ENCODE peak calls at places on chromosome 9, in ten cellular contexts. One of them, this sample, is unnamed.

GRCh38 chr9:115847245-115847644 is 306.3 kb upstream of the PAPPA start:
- DNase-seq in germinal center: no peak
- DNase-seq in activated CD4-positive, alpha-beta memory T cell treated with anti-CD3 and anti-CD28 coated beads for 36 hours: no peak
- DNase-seq in COR-L47: no peak
- DNase-seq in NCI-H510A: no peak
- DNase-seq in BE2C: no peak
- DNase-seq in cardiac muscle cell: no peak
- DNase-seq in esophagus squamous epithelium: no peak
- DNase-seq in hippocampal formation: no peak
- DNase-seq in HFFc6: peak
- DNase-seq in this sample: no peak

GRCh38 chr9:1096155-1096964 is 46.2 kb downstream of the DMRT2 start:
- DNase-seq in activated CD4-positive, alpha-beta memory T cell treated with anti-CD3 and anti-CD28 coated beads for 36 hours: no peak
- DNase-seq in hippocampal formation: no peak
- DNase-seq in germinal center: no peak
- DNase-seq in HFFc6: no peak
- DNase-seq in esophagus squamous epithelium: no peak
- DNase-seq in COR-L47: no peak
- DNase-seq in cardiac muscle cell: no peak
- DNase-seq in BE2C: no peak
- DNase-seq in NCI-H510A: no peak
- DNase-seq in this sample: no peak

GRCh38 chr9:109098221-109098959 is 21.4 kb downstream of the TMEM245 start:
- DNase-seq in esophagus squamous epithelium: no peak
- DNase-seq in cardiac muscle cell: peak
- DNase-seq in BE2C: peak
- DNase-seq in HFFc6: peak
- DNase-seq in NCI-H510A: no peak
- DNase-seq in COR-L47: peak
- DNase-seq in activated CD4-positive, alpha-beta memory T cell treated with anti-CD3 and anti-CD28 coated beads for 36 hours: no peak
- DNase-seq in hippocampal formation: peak
- DNase-seq in germinal center: no peak
- DNase-seq in this sample: no peak

GRCh38 chr9:20408513-20408912 is 213.8 kb downstream of the MLLT3 start:
- DNase-seq in COR-L47: no peak
- DNase-seq in HFFc6: no peak
- DNase-seq in BE2C: no peak
- DNase-seq in esophagus squamous epithelium: no peak
- DNase-seq in hippocampal formation: no peak
- DNase-seq in germinal center: no peak
- DNase-seq in NCI-H510A: no peak
- DNase-seq in cardiac muscle cell: no peak
- DNase-seq in activated CD4-positive, alpha-beta memory T cell treated with anti-CD3 and anti-CD28 coated beads for 36 hours: no peak
- DNase-seq in this sample: no peak

GRCh38 chr9:135544981-135545635 is 818 bp upstream of the OBP2A start:
- DNase-seq in cardiac muscle cell: no peak
- DNase-seq in hippocampal formation: no peak
- DNase-seq in COR-L47: no peak
- DNase-seq in HFFc6: no peak
- DNase-seq in BE2C: no peak
- DNase-seq in NCI-H510A: no peak
- DNase-seq in germinal center: no peak
- DNase-seq in esophagus squamous epithelium: no peak
- DNase-seq in activated CD4-positive, alpha-beta memory T cell treated with anti-CD3 and anti-CD28 coated beads for 36 hours: no peak
- DNase-seq in this sample: no peak

GRCh38 chr9:124180557-124180956 is 77.2 kb upstream of the NEK6 start:
- DNase-seq in esophagus squamous epithelium: no peak
- DNase-seq in HFFc6: peak
- DNase-seq in COR-L47: peak
- DNase-seq in BE2C: peak
- DNase-seq in NCI-H510A: no peak
- DNase-seq in hippocampal formation: peak
- DNase-seq in germinal center: no peak
- DNase-seq in cardiac muscle cell: peak
- DNase-seq in activated CD4-positive, alpha-beta memory T cell treated with anti-CD3 and anti-CD28 coated beads for 36 hours: no peak
- DNase-seq in this sample: no peak

GRCh38 chr9:127424669-127424986 is 446 bp downstream of the ZNF79 start:
- DNase-seq in COR-L47: peak
- DNase-seq in activated CD4-positive, alpha-beta memory T cell treated with anti-CD3 and anti-CD28 coated beads for 36 hours: peak
- DNase-seq in germinal center: no peak
- DNase-seq in hippocampal formation: no peak
- DNase-seq in esophagus squamous epithelium: no peak
- DNase-seq in BE2C: no peak
- DNase-seq in NCI-H510A: no peak
- DNase-seq in cardiac muscle cell: no peak
- DNase-seq in HFFc6: no peak
- DNase-seq in this sample: no peak

GRCh38 chr9:136049451-136050265 is 45.4 kb downstream of the NACC2 start:
- DNase-seq in germinal center: no peak
- DNase-seq in esophagus squamous epithelium: no peak
- DNase-seq in BE2C: peak
- DNase-seq in cardiac muscle cell: no peak
- DNase-seq in hippocampal formation: no peak
- DNase-seq in activated CD4-positive, alpha-beta memory T cell treated with anti-CD3 and anti-CD28 coated beads for 36 hours: no peak
- DNase-seq in NCI-H510A: no peak
- DNase-seq in COR-L47: no peak
- DNase-seq in HFFc6: no peak
- DNase-seq in this sample: no peak

GRCh38 chr9:137853392-137853995 is 24.1 kb upstream of the CACNA1B start:
- DNase-seq in hippocampal formation: no peak
- DNase-seq in BE2C: no peak
- DNase-seq in activated CD4-positive, alpha-beta memory T cell treated with anti-CD3 and anti-CD28 coated beads for 36 hours: no peak
- DNase-seq in HFFc6: no peak
- DNase-seq in esophagus squamous epithelium: no peak
- DNase-seq in COR-L47: no peak
- DNase-seq in germinal center: no peak
- DNase-seq in cardiac muscle cell: no peak
- DNase-seq in NCI-H510A: no peak
- DNase-seq in this sample: no peak

GRCh38 chr9:84993105-84993504 is 323.6 kb downstream of the NTRK2 start:
- DNase-seq in germinal center: no peak
- DNase-seq in COR-L47: no peak
- DNase-seq in hippocampal formation: no peak
- DNase-seq in HFFc6: no peak
- DNase-seq in BE2C: no peak
- DNase-seq in cardiac muscle cell: no peak
- DNase-seq in esophagus squamous epithelium: no peak
- DNase-seq in activated CD4-positive, alpha-beta memory T cell treated with anti-CD3 and anti-CD28 coated beads for 36 hours: no peak
- DNase-seq in NCI-H510A: no peak
- DNase-seq in this sample: no peak

GRCh38 chr9:100359057-100359456 is 6.3 kb upstream of the TEX10 start:
- DNase-seq in activated CD4-positive, alpha-beta memory T cell treated with anti-CD3 and anti-CD28 coated beads for 36 hours: no peak
- DNase-seq in NCI-H510A: no peak
- DNase-seq in HFFc6: no peak
- DNase-seq in COR-L47: no peak
- DNase-seq in BE2C: no peak
- DNase-seq in cardiac muscle cell: no peak
- DNase-seq in esophagus squamous epithelium: no peak
- DNase-seq in hippocampal formation: no peak
- DNase-seq in germinal center: no peak
- DNase-seq in this sample: no peak

GRCh38 chr9:13845460-13845859 is 468.5 kb downstream of the NFIB start:
- DNase-seq in esophagus squamous epithelium: no peak
- DNase-seq in hippocampal formation: no peak
- DNase-seq in COR-L47: no peak
- DNase-seq in germinal center: no peak
- DNase-seq in NCI-H510A: no peak
- DNase-seq in cardiac muscle cell: no peak
- DNase-seq in HFFc6: peak
- DNase-seq in activated CD4-positive, alpha-beta memory T cell treated with anti-CD3 and anti-CD28 coated beads for 36 hours: no peak
- DNase-seq in BE2C: no peak
- DNase-seq in this sample: no peak

GRCh38 chr9:106287108-106287631 is 575.8 kb upstream of the ZNF462 start:
- DNase-seq in hippocampal formation: peak
- DNase-seq in HFFc6: no peak
- DNase-seq in COR-L47: no peak
- DNase-seq in NCI-H510A: no peak
- DNase-seq in BE2C: peak
- DNase-seq in germinal center: no peak
- DNase-seq in activated CD4-positive, alpha-beta memory T cell treated with anti-CD3 and anti-CD28 coated beads for 36 hours: no peak
- DNase-seq in cardiac muscle cell: no peak
- DNase-seq in esophagus squamous epithelium: no peak
- DNase-seq in this sample: no peak

GRCh38 chr9:129270205-129270604 is 92.1 kb upstream of the IER5L start:
- DNase-seq in germinal center: peak
- DNase-seq in BE2C: no peak
- DNase-seq in NCI-H510A: no peak
- DNase-seq in esophagus squamous epithelium: no peak
- DNase-seq in HFFc6: no peak
- DNase-seq in COR-L47: no peak
- DNase-seq in hippocampal formation: no peak
- DNase-seq in cardiac muscle cell: no peak
- DNase-seq in activated CD4-positive, alpha-beta memory T cell treated with anti-CD3 and anti-CD28 coated beads for 36 hours: peak
- DNase-seq in this sample: no peak

GRCh38 chr9:78109075-78109474 is 77.5 kb upstream of the GNAQ start:
- DNase-seq in esophagus squamous epithelium: no peak
- DNase-seq in NCI-H510A: no peak
- DNase-seq in activated CD4-positive, alpha-beta memory T cell treated with anti-CD3 and anti-CD28 coated beads for 36 hours: no peak
- DNase-seq in BE2C: no peak
- DNase-seq in germinal center: no peak
- DNase-seq in HFFc6: no peak
- DNase-seq in hippocampal formation: no peak
- DNase-seq in COR-L47: no peak
- DNase-seq in cardiac muscle cell: no peak
- DNase-seq in this sample: no peak

GRCh38 chr9:6759114-6759977 is 1.6 kb downstream of the KDM4C start:
- DNase-seq in activated CD4-positive, alpha-beta memory T cell treated with anti-CD3 and anti-CD28 coated beads for 36 hours: peak
- DNase-seq in COR-L47: no peak
- DNase-seq in germinal center: peak
- DNase-seq in esophagus squamous epithelium: no peak
- DNase-seq in HFFc6: peak
- DNase-seq in NCI-H510A: no peak
- DNase-seq in cardiac muscle cell: no peak
- DNase-seq in BE2C: no peak
- DNase-seq in hippocampal formation: no peak
- DNase-seq in this sample: no peak

GRCh38 chr9:132207187-132207586 is 45.3 kb downstream of the NTNG2 start:
- DNase-seq in NCI-H510A: no peak
- DNase-seq in cardiac muscle cell: no peak
- DNase-seq in HFFc6: no peak
- DNase-seq in activated CD4-positive, alpha-beta memory T cell treated with anti-CD3 and anti-CD28 coated beads for 36 hours: no peak
- DNase-seq in BE2C: no peak
- DNase-seq in germinal center: no peak
- DNase-seq in COR-L47: no peak
- DNase-seq in hippocampal formation: no peak
- DNase-seq in esophagus squamous epithelium: no peak
- DNase-seq in this sample: no peak

GRCh38 chr9:124762633-124763032 is 8.5 kb downstream of the NR6A1 start:
- DNase-seq in HFFc6: no peak
- DNase-seq in hippocampal formation: no peak
- DNase-seq in BE2C: no peak
- DNase-seq in activated CD4-positive, alpha-beta memory T cell treated with anti-CD3 and anti-CD28 coated beads for 36 hours: no peak
- DNase-seq in esophagus squamous epithelium: no peak
- DNase-seq in germinal center: no peak
- DNase-seq in NCI-H510A: no peak
- DNase-seq in cardiac muscle cell: no peak
- DNase-seq in COR-L47: no peak
- DNase-seq in this sample: no peak

GRCh38 chr9:126218726-126219125 is 107.9 kb upstream of the MVB12B start:
- DNase-seq in BE2C: no peak
- DNase-seq in germinal center: no peak
- DNase-seq in hippocampal formation: no peak
- DNase-seq in COR-L47: no peak
- DNase-seq in HFFc6: no peak
- DNase-seq in cardiac muscle cell: no peak
- DNase-seq in activated CD4-positive, alpha-beta memory T cell treated with anti-CD3 and anti-CD28 coated beads for 36 hours: no peak
- DNase-seq in esophagus squamous epithelium: no peak
- DNase-seq in NCI-H510A: no peak
- DNase-seq in this sample: no peak

GRCh38 chr9:103997861-103998370 is 96.2 kb upstream of the SMC2 start:
- DNase-seq in activated CD4-positive, alpha-beta memory T cell treated with anti-CD3 and anti-CD28 coated beads for 36 hours: no peak
- DNase-seq in BE2C: no peak
- DNase-seq in HFFc6: no peak
- DNase-seq in cardiac muscle cell: no peak
- DNase-seq in hippocampal formation: no peak
- DNase-seq in COR-L47: no peak
- DNase-seq in NCI-H510A: no peak
- DNase-seq in germinal center: no peak
- DNase-seq in esophagus squamous epithelium: no peak
- DNase-seq in this sample: no peak

GRCh38 chr9:17535176-17535575 is 43.7 kb upstream of the SH3GL2 start:
- DNase-seq in cardiac muscle cell: no peak
- DNase-seq in hippocampal formation: no peak
- DNase-seq in BE2C: no peak
- DNase-seq in HFFc6: no peak
- DNase-seq in esophagus squamous epithelium: no peak
- DNase-seq in COR-L47: no peak
- DNase-seq in germinal center: no peak
- DNase-seq in NCI-H510A: no peak
- DNase-seq in activated CD4-positive, alpha-beta memory T cell treated with anti-CD3 and anti-CD28 coated beads for 36 hours: no peak
- DNase-seq in this sample: no peak

GRCh38 chr9:131539223-131539923 is 6.0 kb upstream of the PRRT1B start:
- DNase-seq in BE2C: no peak
- DNase-seq in esophagus squamous epithelium: no peak
- DNase-seq in cardiac muscle cell: no peak
- DNase-seq in HFFc6: no peak
- DNase-seq in germinal center: no peak
- DNase-seq in COR-L47: no peak
- DNase-seq in activated CD4-positive, alpha-beta memory T cell treated with anti-CD3 and anti-CD28 coated beads for 36 hours: peak
- DNase-seq in hippocampal formation: no peak
- DNase-seq in NCI-H510A: no peak
- DNase-seq in this sample: no peak

GRCh38 chr9:129551393-129551973 is 69.4 kb downstream of the C9orf50 start:
- DNase-seq in germinal center: no peak
- DNase-seq in hippocampal formation: no peak
- DNase-seq in BE2C: no peak
- DNase-seq in COR-L47: no peak
- DNase-seq in cardiac muscle cell: no peak
- DNase-seq in esophagus squamous epithelium: no peak
- DNase-seq in NCI-H510A: no peak
- DNase-seq in activated CD4-positive, alpha-beta memory T cell treated with anti-CD3 and anti-CD28 coated beads for 36 hours: no peak
- DNase-seq in HFFc6: no peak
- DNase-seq in this sample: no peak

GRCh38 chr9:91131433-91131839 is 230.3 kb downstream of the AUH start:
- DNase-seq in germinal center: no peak
- DNase-seq in BE2C: no peak
- DNase-seq in hippocampal formation: no peak
- DNase-seq in cardiac muscle cell: no peak
- DNase-seq in esophagus squamous epithelium: no peak
- DNase-seq in HFFc6: peak
- DNase-seq in activated CD4-positive, alpha-beta memory T cell treated with anti-CD3 and anti-CD28 coated beads for 36 hours: peak
- DNase-seq in COR-L47: no peak
- DNase-seq in NCI-H510A: no peak
- DNase-seq in this sample: no peak

GRCh38 chr9:32399110-32399815 is 14.8 kb downstream of the ACO1 start:
- DNase-seq in BE2C: no peak
- DNase-seq in esophagus squamous epithelium: no peak
- DNase-seq in germinal center: no peak
- DNase-seq in activated CD4-positive, alpha-beta memory T cell treated with anti-CD3 and anti-CD28 coated beads for 36 hours: no peak
- DNase-seq in COR-L47: no peak
- DNase-seq in NCI-H510A: no peak
- DNase-seq in hippocampal formation: no peak
- DNase-seq in cardiac muscle cell: no peak
- DNase-seq in HFFc6: no peak
- DNase-seq in this sample: no peak

GRCh38 chr9:95626885-95627558 is 110.3 kb upstream of the PTCH1 start:
- DNase-seq in COR-L47: no peak
- DNase-seq in HFFc6: no peak
- DNase-seq in esophagus squamous epithelium: no peak
- DNase-seq in activated CD4-positive, alpha-beta memory T cell treated with anti-CD3 and anti-CD28 coated beads for 36 hours: peak
- DNase-seq in cardiac muscle cell: no peak
- DNase-seq in NCI-H510A: no peak
- DNase-seq in germinal center: no peak
- DNase-seq in BE2C: no peak
- DNase-seq in hippocampal formation: no peak
- DNase-seq in this sample: no peak

GRCh38 chr9:133005221-133005760 is 25.5 kb upstream of the GTF3C5 start:
- DNase-seq in hippocampal formation: no peak
- DNase-seq in BE2C: no peak
- DNase-seq in HFFc6: no peak
- DNase-seq in cardiac muscle cell: no peak
- DNase-seq in esophagus squamous epithelium: no peak
- DNase-seq in germinal center: no peak
- DNase-seq in activated CD4-positive, alpha-beta memory T cell treated with anti-CD3 and anti-CD28 coated beads for 36 hours: no peak
- DNase-seq in NCI-H510A: no peak
- DNase-seq in COR-L47: no peak
- DNase-seq in this sample: no peak

GRCh38 chr9:89564257-89564878 is 40.4 kb upstream of the GADD45G start:
- DNase-seq in hippocampal formation: no peak
- DNase-seq in COR-L47: no peak
- DNase-seq in germinal center: peak
- DNase-seq in HFFc6: no peak
- DNase-seq in activated CD4-positive, alpha-beta memory T cell treated with anti-CD3 and anti-CD28 coated beads for 36 hours: no peak
- DNase-seq in NCI-H510A: peak
- DNase-seq in esophagus squamous epithelium: no peak
- DNase-seq in BE2C: peak
- DNase-seq in cardiac muscle cell: peak
- DNase-seq in this sample: peak